ENCODE peak calls at places on chromosome 10, in four cellular contexts. One of them, this sample, is unnamed.
A peak's percentile ranks its signal among the peaks of the same experiment; 100 is the strongest.

GRCh38 chr10:28077889-28078288 is 79.0 kb upstream of the ODAD2 start:
- DNase-seq in endothelial cell: no peak
- DNase-seq in dorsolateral prefrontal cortex: no peak
- DNase-seq in RWPE1: peak; percentile 26
- DNase-seq in this sample: no peak

GRCh38 chr10:133276435-133277201 is at the start of gene ADAM8:
- DNase-seq in endothelial cell: peak; percentile 41
- DNase-seq in dorsolateral prefrontal cortex: no peak
- DNase-seq in RWPE1: peak; percentile 64
- DNase-seq in this sample: peak; percentile 74

GRCh38 chr10:28681345-28681763 is 4.0 kb downstream of the BAMBI start:
- DNase-seq in endothelial cell: no peak
- DNase-seq in RWPE1: no peak
- DNase-seq in dorsolateral prefrontal cortex: no peak
- DNase-seq in this sample: no peak

GRCh38 chr10:17113889-17114288 is 15.7 kb downstream of the CUBN start:
- DNase-seq in RWPE1: no peak
- DNase-seq in dorsolateral prefrontal cortex: no peak
- DNase-seq in endothelial cell: no peak
- DNase-seq in this sample: peak; percentile 14

GRCh38 chr10:44569193-44570091 is 184.5 kb upstream of the CXCL12 start:
- DNase-seq in RWPE1: no peak
- DNase-seq in endothelial cell: no peak
- DNase-seq in dorsolateral prefrontal cortex: no peak
- DNase-seq in this sample: no peak

GRCh38 chr10:93250010-93250409 is 176.3 kb downstream of the CYP26A1 start:
- DNase-seq in RWPE1: no peak
- DNase-seq in dorsolateral prefrontal cortex: no peak
- DNase-seq in endothelial cell: no peak
- DNase-seq in this sample: no peak

GRCh38 chr10:103042908-103043307 is 124.8 kb downstream of the CNNM2 start:
- DNase-seq in endothelial cell: no peak
- DNase-seq in dorsolateral prefrontal cortex: no peak
- DNase-seq in RWPE1: no peak
- DNase-seq in this sample: no peak

GRCh38 chr10:14032406-14032998 is 298.2 kb downstream of the FRMD4A start:
- DNase-seq in RWPE1: no peak
- DNase-seq in endothelial cell: peak; percentile 66
- DNase-seq in dorsolateral prefrontal cortex: no peak
- DNase-seq in this sample: peak; percentile 18

GRCh38 chr10:23114228-23114850 is 19.0 kb downstream of the MSRB2 start:
- DNase-seq in endothelial cell: no peak
- DNase-seq in RWPE1: no peak
- DNase-seq in dorsolateral prefrontal cortex: no peak
- DNase-seq in this sample: no peak

GRCh38 chr10:80260295-80261243 is 28.9 kb downstream of the MAT1A start:
- DNase-seq in endothelial cell: peak; percentile 71
- DNase-seq in RWPE1: peak; percentile 42
- DNase-seq in dorsolateral prefrontal cortex: no peak
- DNase-seq in this sample: peak; percentile 67

GRCh38 chr10:113202011-113202410 is 252.0 kb downstream of the TCF7L2 start:
- DNase-seq in endothelial cell: no peak
- DNase-seq in RWPE1: no peak
- DNase-seq in dorsolateral prefrontal cortex: no peak
- DNase-seq in this sample: no peak

GRCh38 chr10:89355373-89355772 is 22.5 kb upstream of the IFIT1B start:
- DNase-seq in endothelial cell: no peak
- DNase-seq in dorsolateral prefrontal cortex: no peak
- DNase-seq in RWPE1: no peak
- DNase-seq in this sample: no peak

GRCh38 chr10:58755688-58756087 is 243.0 kb downstream of the BICC1 start:
- DNase-seq in endothelial cell: no peak
- DNase-seq in dorsolateral prefrontal cortex: no peak
- DNase-seq in RWPE1: peak; percentile 70
- DNase-seq in this sample: peak; percentile 49

GRCh38 chr10:131697461-131698128 is 203.2 kb upstream of the PPP2R2D start:
- DNase-seq in dorsolateral prefrontal cortex: no peak
- DNase-seq in RWPE1: no peak
- DNase-seq in endothelial cell: no peak
- DNase-seq in this sample: no peak

GRCh38 chr10:109348324-109348723 is 575.0 kb downstream of the XPNPEP1 start:
- DNase-seq in RWPE1: no peak
- DNase-seq in endothelial cell: no peak
- DNase-seq in dorsolateral prefrontal cortex: no peak
- DNase-seq in this sample: no peak

GRCh38 chr10:126061526-126061925 is 165.2 kb downstream of the FANK1 start:
- DNase-seq in dorsolateral prefrontal cortex: no peak
- DNase-seq in RWPE1: no peak
- DNase-seq in endothelial cell: no peak
- DNase-seq in this sample: no peak

GRCh38 chr10:113113918-113114317 is 163.9 kb downstream of the TCF7L2 start:
- DNase-seq in RWPE1: no peak
- DNase-seq in dorsolateral prefrontal cortex: no peak
- DNase-seq in endothelial cell: no peak
- DNase-seq in this sample: no peak

GRCh38 chr10:129097776-129098175 is 369.3 kb upstream of the MGMT start:
- DNase-seq in endothelial cell: no peak
- DNase-seq in dorsolateral prefrontal cortex: no peak
- DNase-seq in RWPE1: no peak
- DNase-seq in this sample: no peak

GRCh38 chr10:132541129-132541528 is 3.5 kb downstream of the INPP5A start:
- DNase-seq in endothelial cell: no peak
- DNase-seq in RWPE1: no peak
- DNase-seq in dorsolateral prefrontal cortex: no peak
- DNase-seq in this sample: no peak

GRCh38 chr10:125149278-125150047 is 10.9 kb downstream of the CTBP2 start:
- DNase-seq in dorsolateral prefrontal cortex: no peak
- DNase-seq in RWPE1: peak; percentile 76
- DNase-seq in endothelial cell: no peak
- DNase-seq in this sample: peak; percentile 49

GRCh38 chr10:86254526-86255174 is 111.9 kb downstream of the GRID1 start:
- DNase-seq in endothelial cell: no peak
- DNase-seq in RWPE1: peak; percentile 53
- DNase-seq in dorsolateral prefrontal cortex: peak; percentile 44
- DNase-seq in this sample: peak; percentile 11

GRCh38 chr10:129386415-129387257 is 80.4 kb upstream of the MGMT start:
- DNase-seq in endothelial cell: no peak
- DNase-seq in dorsolateral prefrontal cortex: no peak
- DNase-seq in RWPE1: no peak
- DNase-seq in this sample: no peak

GRCh38 chr10:98956576-98957260 is 278.9 kb downstream of the HPSE2 start:
- DNase-seq in dorsolateral prefrontal cortex: no peak
- DNase-seq in endothelial cell: no peak
- DNase-seq in RWPE1: no peak
- DNase-seq in this sample: no peak

GRCh38 chr10:279232-279631 is 144.0 kb downstream of the ZMYND11 start:
- DNase-seq in RWPE1: no peak
- DNase-seq in endothelial cell: no peak
- DNase-seq in dorsolateral prefrontal cortex: no peak
- DNase-seq in this sample: no peak

GRCh38 chr10:132222726-132223125 is 36.0 kb downstream of the DPYSL4 start:
- DNase-seq in dorsolateral prefrontal cortex: no peak
- DNase-seq in endothelial cell: no peak
- DNase-seq in RWPE1: no peak
- DNase-seq in this sample: no peak

GRCh38 chr10:69407621-69408301 is 9.0 kb downstream of the TACR2 start:
- DNase-seq in dorsolateral prefrontal cortex: no peak
- DNase-seq in RWPE1: no peak
- DNase-seq in endothelial cell: no peak
- DNase-seq in this sample: peak; percentile 44

GRCh38 chr10:11303671-11304170 is 286.0 kb downstream of the CELF2 start:
- DNase-seq in dorsolateral prefrontal cortex: no peak
- DNase-seq in RWPE1: no peak
- DNase-seq in endothelial cell: no peak
- DNase-seq in this sample: no peak

GRCh38 chr10:28139138-28139537 is 140.3 kb upstream of the ODAD2 start:
- DNase-seq in RWPE1: no peak
- DNase-seq in endothelial cell: no peak
- DNase-seq in dorsolateral prefrontal cortex: no peak
- DNase-seq in this sample: no peak

GRCh38 chr10:98309366-98310355 is 41.7 kb upstream of the LOXL4 start:
- DNase-seq in endothelial cell: peak; percentile 81
- DNase-seq in RWPE1: peak; percentile 86
- DNase-seq in dorsolateral prefrontal cortex: peak; percentile 67
- DNase-seq in this sample: peak; percentile 78

GRCh38 chr10:78963074-78964034 is 105.4 kb upstream of the ZMIZ1 start:
- DNase-seq in RWPE1: no peak
- DNase-seq in endothelial cell: no peak
- DNase-seq in dorsolateral prefrontal cortex: no peak
- DNase-seq in this sample: no peak

GRCh38 chr10:110508806-110509544 is 11.3 kb downstream of the DUSP5 start:
- DNase-seq in dorsolateral prefrontal cortex: no peak
- DNase-seq in endothelial cell: no peak
- DNase-seq in RWPE1: no peak
- DNase-seq in this sample: no peak

GRCh38 chr10:131790021-131790420 is 110.8 kb upstream of the PPP2R2D start:
- DNase-seq in endothelial cell: no peak
- DNase-seq in dorsolateral prefrontal cortex: no peak
- DNase-seq in RWPE1: peak; percentile 12
- DNase-seq in this sample: no peak

GRCh38 chr10:89837173-89838001 is 136.0 kb downstream of the KIF20B start:
- DNase-seq in dorsolateral prefrontal cortex: peak; percentile 48
- DNase-seq in RWPE1: no peak
- DNase-seq in endothelial cell: no peak
- DNase-seq in this sample: peak; percentile 4

GRCh38 chr10:93456480-93456879 is 25.7 kb downstream of the MYOF start:
- DNase-seq in RWPE1: no peak
- DNase-seq in dorsolateral prefrontal cortex: no peak
- DNase-seq in endothelial cell: no peak
- DNase-seq in this sample: no peak

GRCh38 chr10:103969857-103970627 is 3.1 kb downstream of the SLK start:
- DNase-seq in endothelial cell: no peak
- DNase-seq in RWPE1: no peak
- DNase-seq in dorsolateral prefrontal cortex: no peak
- DNase-seq in this sample: no peak

GRCh38 chr10:131874991-131875451 is 25.8 kb upstream of the PPP2R2D start:
- DNase-seq in endothelial cell: peak; percentile 92
- DNase-seq in dorsolateral prefrontal cortex: peak; percentile 88
- DNase-seq in RWPE1: peak; percentile 85
- DNase-seq in this sample: peak; percentile 82

DNA sequence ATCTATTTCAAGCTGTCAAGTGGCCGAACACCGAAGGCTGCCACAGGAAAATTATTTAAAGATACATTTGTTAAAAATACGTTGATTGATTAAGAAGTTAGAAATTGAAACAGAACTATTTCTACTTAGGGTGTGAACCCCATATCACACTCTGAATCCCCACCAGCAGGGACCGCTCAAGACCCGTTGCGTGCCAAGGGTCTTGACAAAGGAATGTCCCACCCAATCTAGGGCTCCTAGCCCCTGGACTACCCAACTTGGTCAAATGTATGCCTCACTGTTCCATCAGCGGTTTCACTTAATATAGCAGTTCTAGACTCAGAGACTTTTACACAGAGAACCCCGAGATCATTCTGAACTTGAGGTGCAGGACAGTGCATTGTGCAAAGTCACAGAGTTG is 11.6 kb upstream of the PFKFB3 start:
- DNase-seq in dorsolateral prefrontal cortex: no peak
- DNase-seq in RWPE1: no peak
- DNase-seq in endothelial cell: no peak
- DNase-seq in this sample: no peak
- TF ChIP-seq CTCF in dorsolateral prefrontal cortex: no peak
- TF ChIP-seq CTCF in RWPE1: no peak
- TF ChIP-seq CTCF in endothelial cell: no peak
- TF ChIP-seq CTCF in this sample: no peak

GRCh38 chr10:70558871-70559810 is 43.4 kb downstream of the PRF1 start:
- DNase-seq in RWPE1: peak; percentile 60
- DNase-seq in endothelial cell: peak; percentile 50
- DNase-seq in dorsolateral prefrontal cortex: peak; percentile 61
- DNase-seq in this sample: peak; percentile 86
- TF ChIP-seq CTCF in RWPE1: peak; percentile 26
- TF ChIP-seq CTCF in endothelial cell: peak; percentile 52
- TF ChIP-seq CTCF in dorsolateral prefrontal cortex: peak; percentile 52
- TF ChIP-seq CTCF in this sample: peak; percentile 71

GRCh38 chr10:72340510-72340895 is 14.2 kb downstream of the DNAJB12 start:
- DNase-seq in dorsolateral prefrontal cortex: peak; percentile 77
- DNase-seq in RWPE1: peak; percentile 45
- DNase-seq in endothelial cell: peak; percentile 79
- DNase-seq in this sample: peak; percentile 87
- TF ChIP-seq CTCF in dorsolateral prefrontal cortex: peak; percentile 97
- TF ChIP-seq CTCF in RWPE1: peak; percentile 95
- TF ChIP-seq CTCF in endothelial cell: peak; percentile 93
- TF ChIP-seq CTCF in this sample: peak; percentile 96

DNA sequence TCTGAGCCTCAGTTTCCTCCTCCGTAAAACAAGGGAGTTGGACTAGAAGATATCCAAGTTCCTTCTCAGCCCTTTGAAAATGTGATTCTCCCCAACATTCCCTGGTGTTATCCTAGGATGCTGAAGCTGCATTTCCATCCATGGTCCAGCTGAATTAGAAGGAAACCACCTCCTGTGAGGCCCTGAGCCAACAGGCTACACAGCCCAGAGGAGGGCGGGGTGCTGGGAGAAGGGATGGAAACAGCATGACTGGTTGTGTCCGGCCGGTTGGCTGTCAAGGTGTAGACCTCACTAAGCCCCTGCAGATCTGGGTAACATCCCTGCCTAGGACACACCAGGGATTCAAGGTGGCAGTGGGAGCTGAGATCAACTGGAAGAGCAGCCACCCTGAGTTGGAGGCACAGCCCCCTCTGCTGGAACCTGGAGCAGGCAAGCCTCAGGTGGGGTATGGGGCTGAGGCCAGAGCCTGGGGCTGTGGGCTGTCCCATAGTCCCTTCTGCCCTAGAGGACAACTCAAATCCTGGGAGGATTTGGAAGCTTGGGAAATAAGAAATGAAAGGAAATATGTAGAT is 72.0 kb downstream of the PAX2 start:
- DNase-seq in RWPE1: no peak
- DNase-seq in dorsolateral prefrontal cortex: no peak
- DNase-seq in endothelial cell: peak; percentile 44
- DNase-seq in this sample: no peak
- TF ChIP-seq CTCF in RWPE1: no peak
- TF ChIP-seq CTCF in dorsolateral prefrontal cortex: no peak
- TF ChIP-seq CTCF in endothelial cell: no peak
- TF ChIP-seq CTCF in this sample: no peak

DNA sequence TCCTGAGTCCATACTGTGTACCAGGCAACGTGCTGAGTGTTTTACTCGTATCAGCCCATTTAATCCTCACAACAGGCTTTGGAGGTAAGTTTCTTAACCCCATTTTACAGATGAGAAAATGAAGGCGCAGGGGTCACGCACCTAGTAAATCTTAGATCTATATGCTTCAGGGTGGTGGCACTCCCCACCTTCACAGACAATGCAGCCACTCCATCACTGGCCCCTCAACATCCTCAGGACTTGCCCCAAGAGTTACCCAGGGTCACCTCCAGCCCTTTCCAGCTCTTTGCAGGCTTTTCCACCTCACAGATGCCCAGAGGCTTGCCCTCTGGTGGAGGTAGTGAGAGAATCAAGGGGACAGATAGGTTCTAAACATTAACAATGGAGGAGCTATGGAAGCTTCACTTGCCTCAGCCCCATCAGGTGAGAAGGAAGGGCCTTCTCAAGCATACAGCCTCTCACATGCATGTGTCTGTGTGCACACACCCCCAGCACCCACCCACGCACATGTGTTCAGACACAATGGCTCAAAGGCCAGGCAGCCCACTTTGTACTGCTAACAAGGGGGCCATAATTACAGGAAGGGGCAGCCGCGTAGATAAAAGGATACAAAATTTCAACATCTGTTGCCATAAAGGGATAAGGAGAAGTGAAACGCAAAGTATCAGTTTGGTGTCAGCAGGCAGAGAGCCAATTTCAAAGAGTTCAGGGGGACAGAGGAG is 29.1 kb downstream of the DPCD start:
- DNase-seq in dorsolateral prefrontal cortex: no peak
- DNase-seq in endothelial cell: no peak
- DNase-seq in RWPE1: no peak
- DNase-seq in this sample: no peak
- TF ChIP-seq CTCF in dorsolateral prefrontal cortex: no peak
- TF ChIP-seq CTCF in endothelial cell: no peak
- TF ChIP-seq CTCF in RWPE1: no peak
- TF ChIP-seq CTCF in this sample: no peak

This sample was measured in Calu3.